ENCODE peak calls at places on chromosomes 1 and 21, in nine cellular contexts. A is adrenal gland, D is sigmoid colon, J is spleen, F is cardiac muscle cell, N is uterus, L is breast epithelium, X is pancreas, C is fibroblast of lung. B is an unnamed sample. For H3K4me1, the result is how much of the 10 kb centered on the place peaks cover.

GRCh38 chr1:145751491-145752021 is 32.3 kb downstream of the CD160 start:
- DNase-seq in J (no peak), A (no peak), L (no peak), D (no peak), N (no peak), F (peak), C (peak), X (no peak), B (no peak)

GRCh38 chr1:63731117-63732043 is 42.4 kb upstream of the ROR1 start:
- DNase-seq in X (no peak), D (no peak), N (no peak), J (no peak), L (no peak), C (peak), F (peak), A (peak), B (no peak)

GRCh38 chr1:16236091-16236494 is 890 bp downstream of the CPLANE2 start:
- DNase-seq in N (no peak), C (no peak), X (no peak), D (peak), L (no peak), A (peak), F (peak), J (no peak), B (no peak)

GRCh38 chr1:98221926-98222325 is 301.1 kb upstream of the DPYD start:
- DNase-seq in A (no peak), J (no peak), X (no peak), N (no peak), F (peak), L (no peak), C (peak), D (no peak), B (no peak)

GRCh38 chr1:193654951-193655705 is 468.7 kb upstream of the B3GALT2 start:
- DNase-seq in J (no peak), L (no peak), A (peak), N (no peak), X (no peak), F (peak), C (peak), D (no peak), B (no peak)

GRCh38 chr1:57637155-57637554 is 213.3 kb upstream of the DAB1 start:
- DNase-seq in F (peak), A (no peak), C (peak), N (no peak), L (no peak), X (no peak), J (no peak), D (no peak), B (no peak)

GRCh38 chr1:116374340-116375164 is 1.5 kb downstream of the ATP1A1 start:
- DNase-seq in J (peak), C (peak), N (no peak), D (no peak), L (no peak), X (no peak), A (no peak), F (no peak), B (no peak)

GRCh38 chr1:178232108-178232507 is 138.2 kb downstream of the RASAL2 start:
- DNase-seq in D (no peak), J (no peak), N (no peak), L (no peak), C (no peak), F (no peak), A (no peak), X (no peak), B (no peak)

GRCh38 chr1:65688848-65689247 is 103.8 kb upstream of the PDE4B start:
- DNase-seq in A (no peak), C (no peak), N (no peak), F (peak), J (no peak), L (no peak), D (no peak), X (no peak), B (no peak)

GRCh38 chr1:214637722-214638473 is 34.9 kb downstream of the CENPF start:
- DNase-seq in A (no peak), L (no peak), J (no peak), F (peak), C (peak), N (no peak), X (no peak), D (no peak), B (no peak)

GRCh38 chr1:232990729-232991128 is 40.3 kb downstream of the NTPCR start:
- DNase-seq in X (no peak), F (no peak), J (no peak), A (no peak), D (no peak), N (no peak), L (no peak), C (no peak), B (no peak)

GRCh38 chr1:167095368-167095767 is 1.5 kb downstream of the STYXL2 start:
- DNase-seq in N (no peak), F (peak), C (peak), J (no peak), X (no peak), A (no peak), D (no peak), L (peak), B (no peak)

GRCh38 chr1:185961664-185962063 is 227.5 kb downstream of the HMCN1 start:
- DNase-seq in X (no peak), D (no peak), L (no peak), A (no peak), C (peak), N (no peak), F (no peak), J (no peak), B (no peak)

GRCh38 chr1:71046891-71047634 is 553 bp downstream of the PTGER3 start:
- DNase-seq in J (peak), A (no peak), N (peak), F (peak), X (peak), C (no peak), L (peak), D (peak), B (peak)

GRCh38 chr1:91381844-91382243 is 22.8 kb downstream of the HFM1 start:
- DNase-seq in L (no peak), D (no peak), A (no peak), C (no peak), N (no peak), F (peak), X (no peak), J (no peak), B (no peak)

GRCh38 chr1:39398278-39399010 is 93.0 kb upstream of the BMP8A start:
- DNase-seq in N (peak), X (no peak), L (no peak), C (peak), A (peak), J (no peak), F (peak), D (peak), B (peak)

GRCh38 chr1:208071425-208072031 is 160.6 kb upstream of the CD34 start:
- DNase-seq in L (no peak), F (no peak), C (peak), A (no peak), N (no peak), J (no peak), X (no peak), D (no peak), B (no peak)

GRCh38 chr1:73803380-73803779 is 394.6 kb downstream of the LRRIQ3 start:
- DNase-seq in D (no peak), F (no peak), N (no peak), A (no peak), J (no peak), L (no peak), X (no peak), C (no peak), B (no peak)

GRCh38 chr1:204885790-204886189 is 15.1 kb downstream of the NFASC start:
- DNase-seq in C (peak), F (peak), D (no peak), L (no peak), J (no peak), N (no peak), X (no peak), A (no peak), B (no peak)

GRCh38 chr1:211925016-211925415 is 94.5 kb upstream of the LPGAT1 start:
- DNase-seq in F (no peak), X (no peak), N (no peak), A (no peak), C (no peak), J (no peak), D (no peak), L (no peak), B (no peak)

GRCh38 chr1:239831577-239832355 is 259.9 kb upstream of the FMN2 start:
- DNase-seq in C (no peak), L (no peak), D (no peak), F (no peak), J (no peak), N (no peak), A (no peak), X (no peak), B (no peak)

GRCh38 chr21:44773291-44773932 is 28.2 kb downstream of the UBE2G2 start:
- DNase-seq in N (no peak), J (peak), D (no peak), C (no peak), L (no peak), X (no peak), A (no peak), F (no peak), B (no peak)

GRCh38 chr1:89907669-89908293 is 86.9 kb downstream of the LRRC8D start:
- DNase-seq in F (peak), N (no peak), J (no peak), A (no peak), X (no peak), D (no peak), C (peak), L (no peak), B (no peak)

GRCh38 chr1:51690285-51690961 is 73.5 kb downstream of the OSBPL9 start:
- DNase-seq in J (no peak), L (no peak), X (no peak), N (no peak), F (peak), D (no peak), C (peak), A (no peak), B (no peak)

GRCh38 chr1:4652631-4653327 is 1.6 kb upstream of the AJAP1 start:
- DNase-seq in A (peak), D (no peak), F (peak), J (peak), N (no peak), C (no peak), X (peak), L (no peak), B (peak)

GRCh38 chr21:26939532-26940181 is 27.2 kb downstream of the ADAMTS5 start:
- DNase-seq in C (peak), L (no peak), N (no peak), X (no peak), D (no peak), F (no peak), J (no peak), A (no peak), B (no peak)

GRCh38 chr21:35191128-35191527 is 142.0 kb upstream of the RUNX1 start:
- DNase-seq in J (no peak), L (no peak), C (no peak), N (no peak), D (no peak), F (no peak), A (no peak), X (no peak), B (no peak)

GRCh38 chr1:6353605-6353947 is 40.0 kb downstream of the ACOT7 start:
- DNase-seq in L (no peak), A (no peak), J (no peak), C (no peak), D (no peak), F (no peak), N (no peak), X (no peak), B (no peak)

GRCh38 chr1:190754769-190755168 is 277.1 kb upstream of the BRINP3 start:
- DNase-seq in C (peak), X (no peak), J (no peak), F (peak), D (no peak), A (no peak), L (no peak), N (no peak), B (no peak)

GRCh38 chr1:231020139-231020601 is 19.9 kb downstream of the FAM89A start:
- DNase-seq in L (no peak), J (no peak), N (peak), X (no peak), A (no peak), D (no peak), F (peak), C (no peak), B (no peak)

GRCh38 chr1:74717626-74718025 is 15.2 kb downstream of the CRYZ start:
- DNase-seq in C (no peak), L (no peak), N (no peak), A (no peak), X (no peak), F (no peak), D (no peak), J (no peak), B (no peak)

GRCh38 chr1:33805988-33806387 is 57.9 kb upstream of the HMGB4 start:
- DNase-seq in A (no peak), N (no peak), J (no peak), L (no peak), F (no peak), C (no peak), D (no peak), X (no peak), B (no peak)

GRCh38 chr1:1599919-1600860 is at the start of gene FNDC10:
- DNase-seq in D (no peak), X (peak), L (no peak), N (no peak), C (no peak), A (no peak), J (peak), F (no peak), B (no peak)

GRCh38 chr1:58781541-58782307 is 2.1 kb downstream of the JUN start:
- DNase-seq in X (peak), N (peak), L (peak), A (peak), J (peak), D (peak), C (peak), F (peak), B (peak)

GRCh38 chr1:45863117-45863670 is 59.8 kb downstream of the MAST2 start:
- DNase-seq in X (no peak), A (no peak), D (no peak), N (no peak), F (no peak), C (no peak), J (no peak), L (no peak), B (no peak)

GRCh38 chr21:37364722-37365121 is 1.9 kb upstream of the DYRK1A start:
- DNase-seq in J (no peak), L (no peak), F (no peak), C (no peak), A (no peak), N (no peak), D (no peak), X (no peak), B (no peak)

GRCh38 chr21:36846624-36847023 is 119.8 kb downstream of the HLCS start:
- DNase-seq in A (no peak), F (no peak), C (no peak), X (no peak), N (no peak), D (no peak), J (no peak), L (no peak), B (no peak)

GRCh38 chr1:91608876-91609275 is 108.2 kb downstream of the CDC7 start:
- DNase-seq in J (no peak), X (no peak), N (no peak), D (no peak), L (no peak), C (peak), A (no peak), F (no peak), B (no peak)

GRCh38 chr21:16587141-16587570 is 857.4 kb downstream of the USP25 start:
- DNase-seq in L (no peak), A (peak), C (peak), F (peak), N (peak), X (peak), J (no peak), D (peak), B (no peak)
- H3K4me1 ChIP-seq in L (under half), A (under half), C (under half), F (under half), N (under half), X (under half), J (under half), D (under half), B (under half)

GRCh38 chr1:3599286-3599811 is 12.0 kb downstream of the MEGF6 start:
- DNase-seq in D (no peak), L (no peak), N (no peak), J (no peak), C (no peak), A (no peak), F (no peak), X (no peak), B (no peak)
- TF ChIP-seq CTCF in D (no peak), L (no peak), N (no peak), J (no peak), C (no peak), A (no peak), F (no peak), X (no peak), B (no peak)

DNA sequence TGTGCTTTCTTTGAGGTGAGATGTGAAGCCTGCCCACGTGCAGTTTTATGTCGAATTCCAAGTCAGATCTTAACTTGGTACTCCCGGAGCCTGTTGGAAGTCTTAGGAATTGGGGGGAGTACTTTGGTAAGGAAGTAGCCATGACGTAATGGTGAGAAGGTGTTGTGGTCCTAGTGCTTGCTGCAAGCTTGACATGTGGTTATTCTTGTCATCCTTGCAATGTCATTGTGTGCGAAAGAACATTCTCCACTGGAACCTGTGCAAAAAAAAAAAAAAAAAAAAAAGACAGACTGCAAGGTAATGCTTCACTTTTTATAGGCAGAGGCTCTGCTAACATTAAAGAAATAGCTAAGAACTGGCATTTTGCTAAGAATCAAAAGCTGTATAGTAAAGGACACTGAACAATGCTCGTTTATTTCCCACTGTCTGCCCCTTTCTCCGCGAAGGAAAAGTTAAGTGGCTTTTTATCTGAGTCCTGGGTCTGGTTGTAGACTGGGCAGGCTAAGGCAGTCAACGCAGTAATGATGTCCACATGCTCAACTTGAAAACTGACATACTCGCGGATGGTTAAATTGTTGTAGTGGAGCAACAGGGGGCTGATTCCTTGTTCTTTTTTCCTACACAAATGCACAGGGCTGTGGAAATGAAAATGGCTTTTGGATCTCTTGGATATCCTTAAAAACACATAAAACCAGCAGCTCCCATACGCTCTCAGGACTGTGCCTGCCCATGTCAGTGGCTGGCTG is 2.1 kb downstream of the KAZN start:
- DNase-seq in A (no peak), J (no peak), C (no peak), D (no peak), N (no peak), F (no peak), X (no peak), L (no peak), B (no peak)
- H3K4me3 ChIP-seq in A (no peak), J (peak), C (peak), D (peak), N (no peak), F (peak), X (no peak), L (no peak), B (peak)

GRCh38 chr1:30250338-30251022 is 472.9 kb downstream of the MATN1 start:
- DNase-seq in J (peak), F (no peak), D (no peak), A (no peak), X (no peak), C (no peak), L (no peak), N (no peak), B (no peak)

GRCh38 chr1:30251451-30251850 is 471.9 kb downstream of the MATN1 start:
- DNase-seq in D (no peak), N (no peak), J (no peak), L (no peak), F (no peak), X (no peak), C (no peak), A (no peak), B (no peak)

GRCh38 chr1:30248774-30249173 is 474.6 kb downstream of the MATN1 start:
- DNase-seq in N (no peak), X (no peak), F (no peak), L (no peak), A (no peak), J (no peak), D (no peak), C (no peak), B (no peak)

GRCh38 chr1:30248373-30248772 is 475.0 kb downstream of the MATN1 start:
- DNase-seq in L (no peak), X (no peak), F (no peak), J (no peak), A (no peak), D (no peak), N (no peak), C (no peak), B (no peak)

GRCh38 chr1:30249446-30250337 is 473.7 kb downstream of the MATN1 start:
- DNase-seq in F (no peak), L (no peak), A (no peak), C (no peak), N (no peak), D (no peak), J (no peak), X (no peak), B (no peak)
- H3K4me1 ChIP-seq in F (under half), L (under half), A (under half), C (under half), N (under half), D (under half), J (under half), X (under half), B (under half)